ENCODE peak calls at places on chromosomes 4 and X, in six cellular contexts. X is BJ, I is cardiac muscle cell, P is brain microvascular endothelial cell, Q is prostate gland, D is GM20000. Z is an unnamed sample.

GRCh38 chr4:38310446-38311043 is 350.3 kb downstream of the PTTG2 start:
- DNase-seq in I (no peak), Q (no peak), X (no peak), P (no peak), D (peak; percentile 80), Z (no peak)

GRCh38 chr4:108917255-108917654 is 154.4 kb upstream of the ETNPPL start:
- DNase-seq in X (no peak), I (no peak), Q (no peak), P (no peak), D (no peak), Z (no peak)

GRCh38 chr4:118798658-118799057 is 37.3 kb downstream of the SEC24D start:
- DNase-seq in Q (no peak), D (no peak), X (no peak), I (no peak), P (no peak), Z (no peak)

GRCh38 chr4:137543198-137543597 is 10.9 kb upstream of the PCDH18 start:
- DNase-seq in P (no peak), D (no peak), Q (no peak), X (no peak), I (no peak), Z (no peak)

GRCh38 chr4:83219344-83219990 is 65.1 kb downstream of the COQ2 start:
- DNase-seq in X (peak; percentile 44), Q (peak; percentile 58), P (no peak), D (no peak), I (no peak), Z (no peak)

GRCh38 chr4:4456816-4457578 is 70.1 kb downstream of the NSG1 start:
- DNase-seq in I (no peak), D (no peak), X (no peak), P (no peak), Q (no peak), Z (no peak)

GRCh38 chrX:21996872-21997271 is 35.3 kb upstream of the PHEX start:
- DNase-seq in I (no peak), X (no peak), P (peak; percentile 20), Q (no peak), D (no peak), Z (no peak)

GRCh38 chr4:74524985-74525384 is 80.0 kb downstream of the AREG start:
- DNase-seq in I (no peak), X (no peak), Q (no peak), D (no peak), P (no peak), Z (no peak)

GRCh38 chr4:168551945-168552695 is 55.3 kb downstream of the PALLD start:
- DNase-seq in I (no peak), P (no peak), X (no peak), Q (no peak), D (no peak), Z (no peak)

GRCh38 chr4:99473131-99473530 is 37.7 kb upstream of the C4orf17 start:
- DNase-seq in I (no peak), P (no peak), D (no peak), X (no peak), Q (no peak), Z (peak; percentile 16)

GRCh38 chr4:182916483-182917181 is 554 bp downstream of the DCTD start:
- DNase-seq in Q (peak; percentile 20), X (no peak), D (peak; percentile 41), P (peak; percentile 60), I (peak; percentile 52), Z (peak; percentile 55)

GRCh38 chr4:88674989-88675388 is 22.6 kb downstream of the NAP1L5 start:
- DNase-seq in P (peak; percentile 28), D (no peak), X (no peak), I (no peak), Q (no peak), Z (no peak)

GRCh38 chrX:47683171-47684145 is 24.5 kb upstream of the UXT start:
- DNase-seq in P (no peak), I (no peak), D (no peak), Q (no peak), X (no peak), Z (no peak)

GRCh38 chr4:183591301-183591700 is 67.7 kb downstream of the RWDD4 start:
- DNase-seq in I (no peak), P (no peak), D (no peak), Q (no peak), X (peak; percentile 23), Z (peak; percentile 82)

GRCh38 chrX:141278306-141278705 is 36.0 kb upstream of the SPANXC start:
- DNase-seq in Q (no peak), X (no peak), D (no peak), P (no peak), I (peak; percentile 31), Z (no peak)

GRCh38 chr4:117777721-117778120 is 256.6 kb upstream of the NDST3 start:
- DNase-seq in I (no peak), D (no peak), Q (no peak), X (no peak), P (no peak), Z (no peak)

GRCh38 chr4:91267543-91267942 is 1036.2 kb upstream of the GRID2 start:
- DNase-seq in I (no peak), Q (no peak), P (no peak), D (peak; percentile 2), X (no peak), Z (no peak)

GRCh38 chrX:13001961-13002671 is 27.2 kb downstream of the TMSB4X start:
- DNase-seq in I (no peak), D (no peak), P (no peak), X (no peak), Q (no peak), Z (no peak)

GRCh38 chrX:38860106-38861013 is 59.1 kb downstream of the MID1IP1 start:
- DNase-seq in X (no peak), D (peak; percentile 2), P (no peak), Q (no peak), I (no peak), Z (no peak)

DNA sequence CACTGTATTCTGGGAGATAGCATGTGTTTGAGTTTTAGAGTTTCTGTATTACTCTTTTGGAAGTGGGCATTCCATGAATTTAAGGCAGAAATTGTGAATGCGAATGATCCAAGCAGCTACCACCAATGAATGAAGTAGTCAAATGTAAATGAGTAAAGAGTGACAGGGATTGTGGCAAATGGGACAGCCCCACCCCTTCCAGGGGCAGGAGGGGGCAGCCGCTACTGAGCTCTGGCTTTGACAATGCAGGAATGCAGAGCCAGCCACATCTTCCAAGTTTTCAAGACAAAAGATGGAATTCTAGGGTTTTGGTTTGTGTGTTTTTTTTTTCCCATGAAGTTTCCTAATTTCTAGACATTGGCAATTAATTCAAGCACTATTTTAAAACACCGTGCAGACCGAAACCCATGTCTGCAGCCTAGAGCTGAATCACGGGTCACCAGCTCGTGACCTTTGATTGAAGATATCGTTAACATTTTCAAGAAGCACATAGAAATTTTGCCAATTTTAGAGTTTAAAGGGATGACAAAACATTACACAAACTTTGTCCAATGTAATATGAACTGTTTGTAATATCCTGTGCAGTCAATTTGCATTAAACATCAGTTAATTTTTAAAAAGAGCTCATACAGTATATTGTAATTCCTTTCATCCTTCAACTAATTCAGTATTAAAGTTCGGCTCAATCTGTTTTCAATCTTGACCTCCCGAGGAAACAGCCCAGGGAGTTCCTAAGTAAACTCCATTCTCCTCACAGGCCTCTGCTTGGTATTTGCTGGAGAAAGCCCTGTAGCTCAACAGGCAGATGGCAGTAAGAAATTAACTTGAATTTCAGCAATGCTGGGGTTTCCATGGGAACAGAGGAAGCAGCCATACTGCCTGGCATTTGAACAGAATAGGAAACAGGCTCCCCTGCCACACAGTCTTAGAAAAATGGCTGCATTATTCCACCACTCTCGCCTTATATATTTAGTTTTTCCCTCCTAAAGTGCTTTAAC is 83.4 kb downstream of the UCHL1 start:
- DNase-seq in Q (no peak), X (peak; percentile 94), I (no peak), D (no peak), P (no peak), Z (peak; percentile 71)
- TF ChIP-seq CTCF in Q (no peak), X (peak; percentile 40), I (no peak), D (no peak), P (peak; percentile 10), Z (no peak)

GRCh38 chr4:113901994-113902787 is 77.3 kb downstream of the ARSJ start:
- DNase-seq in Q (peak; percentile 89), I (no peak), X (no peak), P (no peak), D (no peak), Z (no peak)
- TF ChIP-seq CTCF in Q (peak; percentile 49), I (no peak), X (no peak), P (no peak), D (peak; percentile 28), Z (no peak)

DNA sequence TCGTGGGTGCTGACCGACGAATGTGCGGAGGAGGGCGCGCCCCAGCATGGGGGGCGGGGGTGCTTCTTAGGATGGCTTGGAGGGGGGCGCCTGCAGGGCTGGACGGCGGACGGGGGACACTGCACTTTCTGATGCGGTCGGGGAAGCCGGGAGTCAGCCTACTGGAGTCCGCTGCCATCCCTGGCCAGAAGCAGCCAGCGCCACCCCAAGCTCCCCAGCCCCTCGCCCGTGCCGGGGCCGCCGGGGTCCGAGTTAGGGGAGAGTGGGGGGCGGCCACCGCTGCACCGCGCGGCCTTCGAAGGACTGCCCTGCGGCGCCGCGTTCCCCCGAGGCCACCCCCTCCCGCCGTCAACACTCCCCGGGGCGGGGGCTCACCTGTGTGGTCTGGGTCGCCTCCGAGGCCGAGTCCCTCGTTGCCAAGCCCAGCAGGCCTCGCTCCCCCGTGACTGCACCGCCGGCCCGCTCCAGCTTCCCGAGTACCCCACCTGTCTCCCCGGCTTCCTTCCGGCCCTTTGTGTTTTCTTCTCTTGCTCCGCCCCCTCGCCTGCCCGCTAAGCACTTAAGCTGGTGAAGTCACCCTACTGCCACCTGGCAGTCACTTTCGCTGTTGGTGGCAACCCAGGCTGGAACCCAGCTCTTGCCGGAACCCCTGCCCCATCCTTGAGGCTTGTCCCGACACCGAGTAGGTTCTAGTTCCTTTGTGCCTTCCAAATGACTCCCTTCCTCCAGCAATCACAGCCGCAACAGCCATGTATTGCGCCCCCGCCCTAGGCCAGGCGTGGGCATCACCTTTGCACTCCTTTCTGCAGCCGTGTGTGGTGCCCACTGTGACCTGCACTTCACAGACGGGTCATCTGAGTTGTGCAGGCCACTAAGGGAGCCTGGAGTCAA is at the start of gene OCIAD2:
- DNase-seq in I (peak; percentile 52), P (no peak), D (peak; percentile 88), Q (peak; percentile 81), X (no peak), Z (no peak)
- TF ChIP-seq CTCF in I (no peak), P (no peak), D (peak; percentile 3), Q (no peak), X (no peak), Z (no peak)

GRCh38 chrX:154715825-154716224 is 35.1 kb downstream of the GAB3 start:
- DNase-seq in P (no peak), I (no peak), D (no peak), Q (no peak), X (no peak), Z (no peak)

GRCh38 chrX:154712781-154713391 is 38.0 kb downstream of the GAB3 start:
- DNase-seq in Q (no peak), P (peak; percentile 44), I (no peak), X (no peak), D (peak; percentile 60), Z (peak; percentile 66)

GRCh38 chrX:154711264-154711663 is 39.6 kb downstream of the GAB3 start:
- DNase-seq in X (no peak), P (no peak), D (no peak), I (no peak), Q (no peak), Z (no peak)

GRCh38 chrX:154714925-154715324 is 36.0 kb downstream of the GAB3 start:
- DNase-seq in D (peak; percentile 42), P (peak; percentile 58), X (no peak), Q (peak; percentile 13), I (peak; percentile 35), Z (peak; percentile 33)

DNA sequence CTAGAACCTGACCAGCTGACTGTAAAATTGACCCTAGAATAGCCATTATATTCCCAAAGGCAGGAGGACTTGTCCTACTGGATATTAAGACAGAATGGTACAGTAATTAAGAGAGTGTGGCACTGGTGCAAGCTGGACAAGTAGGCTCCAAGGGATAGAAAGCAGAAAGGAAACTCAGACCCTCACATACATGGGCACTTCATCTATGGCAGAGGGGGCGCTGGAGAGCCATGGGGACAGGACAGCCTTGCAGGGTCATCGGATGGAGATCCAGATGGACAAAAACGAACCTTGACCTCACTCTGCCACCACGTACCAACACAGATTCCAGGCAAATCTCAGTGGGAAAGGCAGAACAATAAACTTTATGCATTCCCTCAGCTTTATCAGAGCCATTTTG is 40.6 kb downstream of the GAB3 start:
- DNase-seq in X (no peak), P (no peak), I (no peak), D (no peak), Q (no peak), Z (no peak)
- TF ChIP-seq CTCF in X (no peak), P (peak; percentile 28), I (no peak), D (no peak), Q (no peak), Z (no peak)

Z was measured in HFFc6.